ENCODE peak calls at places on chromosomes 2 and 18, in four cellular contexts. One of them, this sample, is unnamed.

GRCh38 chr18:45290364-45290763 is 324.9 kb upstream of the SLC14A2 start:
- DNase-seq in kidney tubule cell: no peak
- DNase-seq in iPS DF 19.7: no peak
- DNase-seq in mammary epithelial cell: no peak
- DNase-seq in this sample: no peak

GRCh38 chr2:20076757-20077156 is 25.3 kb upstream of the LAPTM4A start:
- DNase-seq in kidney tubule cell: no peak
- DNase-seq in mammary epithelial cell: no peak
- DNase-seq in iPS DF 19.7: no peak
- DNase-seq in this sample: no peak

GRCh38 chr2:187581125-187581896 is 27.1 kb upstream of the TFPI start:
- DNase-seq in kidney tubule cell: peak
- DNase-seq in mammary epithelial cell: peak
- DNase-seq in iPS DF 19.7: no peak
- DNase-seq in this sample: peak

GRCh38 chr18:49655266-49656097 is 93.6 kb downstream of the LIPG start:
- DNase-seq in kidney tubule cell: no peak
- DNase-seq in iPS DF 19.7: no peak
- DNase-seq in mammary epithelial cell: no peak
- DNase-seq in this sample: no peak

GRCh38 chr2:181142514-181142913 is 162.1 kb downstream of the UBE2E3 start:
- DNase-seq in kidney tubule cell: no peak
- DNase-seq in mammary epithelial cell: no peak
- DNase-seq in iPS DF 19.7: no peak
- DNase-seq in this sample: no peak

GRCh38 chr2:166256902-166257301 is 118.8 kb downstream of the SCN9A start:
- DNase-seq in mammary epithelial cell: no peak
- DNase-seq in iPS DF 19.7: no peak
- DNase-seq in kidney tubule cell: no peak
- DNase-seq in this sample: no peak

GRCh38 chr2:147789287-147789686 is 55.5 kb upstream of the ACVR2A start:
- DNase-seq in kidney tubule cell: peak
- DNase-seq in iPS DF 19.7: no peak
- DNase-seq in mammary epithelial cell: peak
- DNase-seq in this sample: peak

GRCh38 chr2:27051902-27052645 is 606 bp downstream of the AGBL5 start:
- DNase-seq in mammary epithelial cell: no peak
- DNase-seq in iPS DF 19.7: no peak
- DNase-seq in kidney tubule cell: peak
- DNase-seq in this sample: peak

GRCh38 chr2:207041279-207041678 is 102.0 kb downstream of the CPO start:
- DNase-seq in iPS DF 19.7: peak
- DNase-seq in mammary epithelial cell: no peak
- DNase-seq in kidney tubule cell: no peak
- DNase-seq in this sample: no peak

GRCh38 chr2:224930124-224930523 is 112.1 kb downstream of the DOCK10 start:
- DNase-seq in kidney tubule cell: no peak
- DNase-seq in mammary epithelial cell: no peak
- DNase-seq in iPS DF 19.7: no peak
- DNase-seq in this sample: no peak

GRCh38 chr2:192072261-192072660 is 122.5 kb downstream of the TMEFF2 start:
- DNase-seq in kidney tubule cell: no peak
- DNase-seq in iPS DF 19.7: no peak
- DNase-seq in mammary epithelial cell: no peak
- DNase-seq in this sample: no peak

GRCh38 chr2:119827866-119828507 is 68.3 kb downstream of the PTPN4 start:
- DNase-seq in mammary epithelial cell: no peak
- DNase-seq in kidney tubule cell: peak
- DNase-seq in iPS DF 19.7: no peak
- DNase-seq in this sample: peak

GRCh38 chr2:231928481-231928880 is 2.3 kb upstream of the NPPC start:
- DNase-seq in mammary epithelial cell: no peak
- DNase-seq in iPS DF 19.7: no peak
- DNase-seq in kidney tubule cell: no peak
- DNase-seq in this sample: no peak

GRCh38 chr2:53913721-53914120 is 54.0 kb upstream of the GPR75 start:
- DNase-seq in iPS DF 19.7: no peak
- DNase-seq in mammary epithelial cell: peak
- DNase-seq in kidney tubule cell: peak
- DNase-seq in this sample: peak

GRCh38 chr2:182592691-182593393 is 123.2 kb upstream of the DNAJC10 start:
- DNase-seq in mammary epithelial cell: no peak
- DNase-seq in kidney tubule cell: no peak
- DNase-seq in iPS DF 19.7: no peak
- DNase-seq in this sample: no peak